ENCODE peak calls at places on chromosomes 5 and 9, in nine cellular contexts. One of them, this sample, is unnamed.

GRCh38 chr5:97449172-97449571 is 266.1 kb upstream of the RIOK2 start:
- DNase-seq in mammary epithelial cell: no peak
- DNase-seq in AG04450: no peak
- DNase-seq in fibroblast of mammary gland: no peak
- DNase-seq in lung: no peak
- DNase-seq in cardiac fibroblast: no peak
- DNase-seq in cardiac muscle cell: no peak
- DNase-seq in nephron progenitor cell: no peak
- DNase-seq in dorsolateral prefrontal cortex: no peak
- DNase-seq in this sample: no peak

GRCh38 chr9:72477862-72478564 is 43.4 kb upstream of the TMC1 start:
- DNase-seq in mammary epithelial cell: peak
- DNase-seq in AG04450: no peak
- DNase-seq in fibroblast of mammary gland: peak
- DNase-seq in lung: peak
- DNase-seq in cardiac fibroblast: peak
- DNase-seq in cardiac muscle cell: peak
- DNase-seq in nephron progenitor cell: no peak
- DNase-seq in dorsolateral prefrontal cortex: no peak
- DNase-seq in this sample: peak

GRCh38 chr9:106859957-106860715 is 2.8 kb upstream of the ZNF462 start:
- DNase-seq in mammary epithelial cell: peak
- DNase-seq in AG04450: no peak
- DNase-seq in fibroblast of mammary gland: no peak
- DNase-seq in lung: peak
- DNase-seq in cardiac fibroblast: peak
- DNase-seq in cardiac muscle cell: peak
- DNase-seq in nephron progenitor cell: peak
- DNase-seq in dorsolateral prefrontal cortex: no peak
- DNase-seq in this sample: no peak

GRCh38 chr5:55714339-55714738 is 2.2 kb upstream of the SLC38A9 start:
- DNase-seq in mammary epithelial cell: no peak
- DNase-seq in AG04450: no peak
- DNase-seq in fibroblast of mammary gland: no peak
- DNase-seq in lung: no peak
- DNase-seq in cardiac fibroblast: no peak
- DNase-seq in cardiac muscle cell: no peak
- DNase-seq in nephron progenitor cell: no peak
- DNase-seq in dorsolateral prefrontal cortex: no peak
- DNase-seq in this sample: no peak

GRCh38 chr5:35319231-35320002 is 89.1 kb upstream of the PRLR start:
- DNase-seq in mammary epithelial cell: peak
- DNase-seq in AG04450: no peak
- DNase-seq in fibroblast of mammary gland: peak
- DNase-seq in lung: peak
- DNase-seq in cardiac fibroblast: peak
- DNase-seq in cardiac muscle cell: peak
- DNase-seq in nephron progenitor cell: no peak
- DNase-seq in dorsolateral prefrontal cortex: no peak
- DNase-seq in this sample: peak

GRCh38 chr5:142097681-142098080 is 10.9 kb upstream of the NDFIP1 start:
- DNase-seq in mammary epithelial cell: peak
- DNase-seq in AG04450: no peak
- DNase-seq in fibroblast of mammary gland: no peak
- DNase-seq in lung: no peak
- DNase-seq in cardiac fibroblast: no peak
- DNase-seq in cardiac muscle cell: no peak
- DNase-seq in nephron progenitor cell: no peak
- DNase-seq in dorsolateral prefrontal cortex: no peak
- DNase-seq in this sample: no peak

GRCh38 chr5:137791387-137791786 is 37.2 kb upstream of the HNRNPA0 start:
- DNase-seq in mammary epithelial cell: peak
- DNase-seq in AG04450: no peak
- DNase-seq in fibroblast of mammary gland: peak
- DNase-seq in lung: no peak
- DNase-seq in cardiac fibroblast: no peak
- DNase-seq in cardiac muscle cell: no peak
- DNase-seq in nephron progenitor cell: no peak
- DNase-seq in dorsolateral prefrontal cortex: no peak
- DNase-seq in this sample: no peak

GRCh38 chr5:126995689-126996088 is 34.7 kb downstream of the MARCHF3 start:
- DNase-seq in mammary epithelial cell: no peak
- DNase-seq in AG04450: no peak
- DNase-seq in fibroblast of mammary gland: no peak
- DNase-seq in lung: no peak
- DNase-seq in cardiac fibroblast: no peak
- DNase-seq in cardiac muscle cell: no peak
- DNase-seq in nephron progenitor cell: no peak
- DNase-seq in dorsolateral prefrontal cortex: no peak
- DNase-seq in this sample: no peak

GRCh38 chr9:15137658-15138356 is 169.2 kb downstream of the TTC39B start:
- DNase-seq in mammary epithelial cell: no peak
- DNase-seq in AG04450: no peak
- DNase-seq in fibroblast of mammary gland: no peak
- DNase-seq in lung: no peak
- DNase-seq in cardiac fibroblast: no peak
- DNase-seq in cardiac muscle cell: no peak
- DNase-seq in nephron progenitor cell: no peak
- DNase-seq in dorsolateral prefrontal cortex: no peak
- DNase-seq in this sample: no peak

GRCh38 chr5:172151661-172152210 is 36.3 kb downstream of the STK10 start:
- DNase-seq in mammary epithelial cell: no peak
- DNase-seq in AG04450: no peak
- DNase-seq in fibroblast of mammary gland: no peak
- DNase-seq in lung: no peak
- DNase-seq in cardiac fibroblast: no peak
- DNase-seq in cardiac muscle cell: no peak
- DNase-seq in nephron progenitor cell: no peak
- DNase-seq in dorsolateral prefrontal cortex: no peak
- DNase-seq in this sample: no peak

GRCh38 chr9:129458663-129459549 is 162.0 kb downstream of the C9orf50 start:
- DNase-seq in mammary epithelial cell: no peak
- DNase-seq in AG04450: no peak
- DNase-seq in fibroblast of mammary gland: no peak
- DNase-seq in lung: peak
- DNase-seq in cardiac fibroblast: no peak
- DNase-seq in cardiac muscle cell: no peak
- DNase-seq in nephron progenitor cell: peak
- DNase-seq in dorsolateral prefrontal cortex: peak
- DNase-seq in this sample: no peak

GRCh38 chr9:83959061-83959460 is 21.0 kb downstream of the HNRNPK start:
- DNase-seq in mammary epithelial cell: no peak
- DNase-seq in AG04450: peak
- DNase-seq in fibroblast of mammary gland: peak
- DNase-seq in lung: no peak
- DNase-seq in cardiac fibroblast: peak
- DNase-seq in cardiac muscle cell: peak
- DNase-seq in nephron progenitor cell: peak
- DNase-seq in dorsolateral prefrontal cortex: no peak
- DNase-seq in this sample: no peak

GRCh38 chr5:124274949-124275348 is 471.5 kb downstream of the ZNF608 start:
- DNase-seq in mammary epithelial cell: peak
- DNase-seq in AG04450: no peak
- DNase-seq in fibroblast of mammary gland: peak
- DNase-seq in lung: no peak
- DNase-seq in cardiac fibroblast: peak
- DNase-seq in cardiac muscle cell: no peak
- DNase-seq in nephron progenitor cell: no peak
- DNase-seq in dorsolateral prefrontal cortex: no peak
- DNase-seq in this sample: no peak

GRCh38 chr5:73764586-73764985 is 138.6 kb downstream of the ARHGEF28 start:
- DNase-seq in mammary epithelial cell: peak
- DNase-seq in AG04450: peak
- DNase-seq in fibroblast of mammary gland: peak
- DNase-seq in lung: no peak
- DNase-seq in cardiac fibroblast: no peak
- DNase-seq in cardiac muscle cell: no peak
- DNase-seq in nephron progenitor cell: no peak
- DNase-seq in dorsolateral prefrontal cortex: no peak
- DNase-seq in this sample: no peak

GRCh38 chr9:133389562-133389961 is 13.4 kb downstream of the STKLD1 start:
- DNase-seq in mammary epithelial cell: no peak
- DNase-seq in AG04450: no peak
- DNase-seq in fibroblast of mammary gland: no peak
- DNase-seq in lung: no peak
- DNase-seq in cardiac fibroblast: no peak
- DNase-seq in cardiac muscle cell: no peak
- DNase-seq in nephron progenitor cell: no peak
- DNase-seq in dorsolateral prefrontal cortex: no peak
- DNase-seq in this sample: no peak

GRCh38 chr9:133394687-133395271 is 18.6 kb downstream of the STKLD1 start:
- DNase-seq in mammary epithelial cell: no peak
- DNase-seq in AG04450: no peak
- DNase-seq in fibroblast of mammary gland: no peak
- DNase-seq in lung: no peak
- DNase-seq in cardiac fibroblast: no peak
- DNase-seq in cardiac muscle cell: no peak
- DNase-seq in nephron progenitor cell: no peak
- DNase-seq in dorsolateral prefrontal cortex: no peak
- DNase-seq in this sample: no peak

GRCh38 chr9:133390713-133391112 is 14.5 kb downstream of the STKLD1 start:
- DNase-seq in mammary epithelial cell: no peak
- DNase-seq in AG04450: no peak
- DNase-seq in fibroblast of mammary gland: no peak
- DNase-seq in lung: no peak
- DNase-seq in cardiac fibroblast: no peak
- DNase-seq in cardiac muscle cell: no peak
- DNase-seq in nephron progenitor cell: no peak
- DNase-seq in dorsolateral prefrontal cortex: no peak
- DNase-seq in this sample: no peak

GRCh38 chr9:133396952-133397351 is 20.8 kb downstream of the STKLD1 start:
- DNase-seq in mammary epithelial cell: no peak
- DNase-seq in AG04450: no peak
- DNase-seq in fibroblast of mammary gland: peak
- DNase-seq in lung: no peak
- DNase-seq in cardiac fibroblast: peak
- DNase-seq in cardiac muscle cell: peak
- DNase-seq in nephron progenitor cell: peak
- DNase-seq in dorsolateral prefrontal cortex: no peak
- DNase-seq in this sample: no peak

GRCh38 chr9:133393399-133393798 is 17.2 kb downstream of the STKLD1 start:
- DNase-seq in mammary epithelial cell: no peak
- DNase-seq in AG04450: no peak
- DNase-seq in fibroblast of mammary gland: no peak
- DNase-seq in lung: no peak
- DNase-seq in cardiac fibroblast: no peak
- DNase-seq in cardiac muscle cell: no peak
- DNase-seq in nephron progenitor cell: no peak
- DNase-seq in dorsolateral prefrontal cortex: no peak
- DNase-seq in this sample: no peak
- TF ChIP-seq CTCF in mammary epithelial cell: no peak
- TF ChIP-seq CTCF in AG04450: no peak
- TF ChIP-seq CTCF in fibroblast of mammary gland: no peak
- TF ChIP-seq CTCF in lung: no peak
- TF ChIP-seq CTCF in cardiac fibroblast: no peak
- TF ChIP-seq CTCF in cardiac muscle cell: no peak
- TF ChIP-seq CTCF in nephron progenitor cell: no peak
- TF ChIP-seq CTCF in dorsolateral prefrontal cortex: no peak
- TF ChIP-seq CTCF in this sample: no peak

GRCh38 chr9:87167161-87167560 is 219.9 kb upstream of the GAS1 start:
- DNase-seq in mammary epithelial cell: no peak
- DNase-seq in AG04450: no peak
- DNase-seq in fibroblast of mammary gland: no peak
- DNase-seq in lung: no peak
- DNase-seq in cardiac fibroblast: no peak
- DNase-seq in cardiac muscle cell: no peak
- DNase-seq in nephron progenitor cell: no peak
- DNase-seq in dorsolateral prefrontal cortex: no peak
- DNase-seq in this sample: no peak
- TF ChIP-seq CTCF in mammary epithelial cell: no peak
- TF ChIP-seq CTCF in AG04450: peak
- TF ChIP-seq CTCF in fibroblast of mammary gland: no peak
- TF ChIP-seq CTCF in lung: no peak
- TF ChIP-seq CTCF in cardiac fibroblast: no peak
- TF ChIP-seq CTCF in cardiac muscle cell: no peak
- TF ChIP-seq CTCF in nephron progenitor cell: no peak
- TF ChIP-seq CTCF in dorsolateral prefrontal cortex: no peak
- TF ChIP-seq CTCF in this sample: no peak

GRCh38 chr5:1540166-1540565 is 16.4 kb upstream of the LPCAT1 start:
- DNase-seq in mammary epithelial cell: no peak
- DNase-seq in AG04450: no peak
- DNase-seq in fibroblast of mammary gland: no peak
- DNase-seq in lung: peak
- DNase-seq in cardiac fibroblast: no peak
- DNase-seq in cardiac muscle cell: no peak
- DNase-seq in nephron progenitor cell: no peak
- DNase-seq in dorsolateral prefrontal cortex: no peak
- DNase-seq in this sample: no peak
- TF ChIP-seq CTCF in mammary epithelial cell: no peak
- TF ChIP-seq CTCF in AG04450: no peak
- TF ChIP-seq CTCF in fibroblast of mammary gland: no peak
- TF ChIP-seq CTCF in lung: no peak
- TF ChIP-seq CTCF in cardiac fibroblast: no peak
- TF ChIP-seq CTCF in cardiac muscle cell: no peak
- TF ChIP-seq CTCF in nephron progenitor cell: no peak
- TF ChIP-seq CTCF in dorsolateral prefrontal cortex: no peak
- TF ChIP-seq CTCF in this sample: no peak

GRCh38 chr9:127977877-127978647 is 2.7 kb downstream of the EEIG1 start:
- DNase-seq in mammary epithelial cell: peak
- DNase-seq in AG04450: peak
- DNase-seq in fibroblast of mammary gland: peak
- DNase-seq in lung: peak
- DNase-seq in cardiac fibroblast: peak
- DNase-seq in cardiac muscle cell: peak
- DNase-seq in nephron progenitor cell: peak
- DNase-seq in dorsolateral prefrontal cortex: no peak
- DNase-seq in this sample: no peak
- TF ChIP-seq CTCF in mammary epithelial cell: peak
- TF ChIP-seq CTCF in AG04450: peak
- TF ChIP-seq CTCF in fibroblast of mammary gland: peak
- TF ChIP-seq CTCF in lung: no peak
- TF ChIP-seq CTCF in cardiac fibroblast: peak
- TF ChIP-seq CTCF in cardiac muscle cell: no peak
- TF ChIP-seq CTCF in nephron progenitor cell: no peak
- TF ChIP-seq CTCF in dorsolateral prefrontal cortex: no peak
- TF ChIP-seq CTCF in this sample: no peak

DNA sequence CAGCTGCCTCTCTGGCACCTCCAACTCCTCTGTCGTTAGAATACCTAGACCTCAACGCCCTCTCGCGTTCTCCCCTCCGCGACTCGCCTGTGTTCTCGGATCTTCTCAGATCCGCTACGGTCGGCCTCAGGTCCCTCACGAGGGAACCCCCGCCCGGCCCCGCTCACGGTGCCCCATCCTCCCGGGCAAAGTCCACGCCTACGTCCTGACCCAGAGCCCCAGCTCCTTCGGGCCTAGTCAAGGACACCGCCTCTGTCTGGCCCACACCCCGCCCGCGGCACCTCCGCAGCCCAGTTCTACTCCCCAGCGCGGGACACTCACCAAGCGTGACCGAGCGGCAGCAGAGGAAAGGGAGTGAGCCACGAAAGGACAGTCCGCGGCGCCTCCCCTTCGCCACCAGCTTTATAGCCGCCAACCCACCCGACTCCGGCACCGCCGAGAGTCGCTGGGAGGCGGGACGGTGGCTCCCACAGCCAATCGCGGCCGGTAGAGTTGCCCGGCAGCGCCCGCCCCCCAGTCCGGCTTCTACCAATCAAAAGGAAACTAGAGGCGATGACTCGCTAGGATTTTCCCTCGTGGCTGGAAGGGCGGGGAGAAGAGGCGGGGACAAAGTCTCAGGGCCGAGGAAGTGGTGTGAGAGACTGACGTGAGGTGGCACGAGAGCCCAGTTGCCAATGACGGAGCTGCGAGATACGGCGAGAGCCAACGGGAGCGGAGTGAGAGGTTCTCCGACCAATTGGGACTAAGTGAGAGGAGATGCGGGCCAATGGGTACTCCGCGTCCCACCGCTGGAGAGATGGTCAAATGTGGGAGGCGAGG is at the start of gene HMGCS1:
- DNase-seq in mammary epithelial cell: peak
- DNase-seq in AG04450: peak
- DNase-seq in fibroblast of mammary gland: peak
- DNase-seq in lung: peak
- DNase-seq in cardiac fibroblast: peak
- DNase-seq in cardiac muscle cell: peak
- DNase-seq in nephron progenitor cell: peak
- DNase-seq in dorsolateral prefrontal cortex: peak
- DNase-seq in this sample: peak
- TF ChIP-seq CTCF in mammary epithelial cell: no peak
- TF ChIP-seq CTCF in AG04450: peak
- TF ChIP-seq CTCF in fibroblast of mammary gland: no peak
- TF ChIP-seq CTCF in lung: no peak
- TF ChIP-seq CTCF in cardiac fibroblast: peak
- TF ChIP-seq CTCF in cardiac muscle cell: no peak
- TF ChIP-seq CTCF in nephron progenitor cell: no peak
- TF ChIP-seq CTCF in dorsolateral prefrontal cortex: peak
- TF ChIP-seq CTCF in this sample: no peak

This sample was measured in GM20000.